ENCODE peak calls at places on chromosome 13, in four cellular contexts. One of them, this sample, is unnamed.

GRCh38 chr13:95229855-95230254 is 71.4 kb downstream of the ABCC4 start:
- DNase-seq in HCT116: no peak
- DNase-seq in HepG2: no peak
- DNase-seq in K562: no peak
- DNase-seq in this sample: no peak

GRCh38 chr13:41365636-41366035 is 54.6 kb downstream of the NAA16 start:
- DNase-seq in K562: no peak
- DNase-seq in HCT116: no peak
- DNase-seq in HepG2: no peak
- DNase-seq in this sample: no peak

GRCh38 chr13:110067355-110068175 is 239.4 kb downstream of the COL4A1 start:
- DNase-seq in HepG2: no peak
- DNase-seq in K562: no peak
- DNase-seq in HCT116: no peak
- DNase-seq in this sample: no peak

GRCh38 chr13:88979465-88980180 is 1308.5 kb downstream of the SLITRK5 start:
- DNase-seq in HCT116: no peak
- DNase-seq in HepG2: no peak
- DNase-seq in K562: no peak
- DNase-seq in this sample: no peak

GRCh38 chr13:84433024-84433423 is 550.8 kb upstream of the SLITRK1 start:
- DNase-seq in HCT116: no peak
- DNase-seq in K562: no peak
- DNase-seq in HepG2: no peak
- DNase-seq in this sample: no peak

GRCh38 chr13:73245271-73245670 is 186.5 kb downstream of the KLF5 start:
- DNase-seq in HCT116: no peak
- DNase-seq in HepG2: no peak
- DNase-seq in K562: no peak
- DNase-seq in this sample: no peak

GRCh38 chr13:46682015-46682414 is 114.9 kb downstream of the ESD start:
- DNase-seq in HepG2: no peak
- DNase-seq in K562: no peak
- DNase-seq in HCT116: no peak
- DNase-seq in this sample: no peak

GRCh38 chr13:111005364-111005763 is 90.5 kb upstream of the ANKRD10 start:
- DNase-seq in HCT116: peak
- DNase-seq in HepG2: no peak
- DNase-seq in K562: no peak
- DNase-seq in this sample: no peak

GRCh38 chr13:106488671-106489070 is 46.8 kb downstream of the EFNB2 start:
- DNase-seq in HepG2: no peak
- DNase-seq in K562: no peak
- DNase-seq in HCT116: no peak
- DNase-seq in this sample: no peak

GRCh38 chr13:103873725-103874124 is 807.5 kb upstream of the SLC10A2 start:
- DNase-seq in HepG2: no peak
- DNase-seq in HCT116: no peak
- DNase-seq in K562: no peak
- DNase-seq in this sample: no peak

GRCh38 chr13:33355470-33355869 is 69.9 kb upstream of the STARD13 start:
- DNase-seq in HCT116: no peak
- DNase-seq in HepG2: no peak
- DNase-seq in K562: no peak
- DNase-seq in this sample: no peak

GRCh38 chr13:77980592-77980991 is 62.0 kb upstream of the EDNRB start:
- DNase-seq in K562: no peak
- DNase-seq in HCT116: no peak
- DNase-seq in HepG2: no peak
- DNase-seq in this sample: no peak

GRCh38 chr13:101626925-101627555 is 174.6 kb downstream of the ITGBL1 start:
- DNase-seq in HCT116: no peak
- DNase-seq in K562: no peak
- DNase-seq in HepG2: no peak
- DNase-seq in this sample: no peak

GRCh38 chr13:20969182-20969581 is 66.6 kb upstream of the XPO4 start:
- DNase-seq in K562: no peak
- DNase-seq in HepG2: no peak
- DNase-seq in HCT116: peak
- DNase-seq in this sample: no peak

GRCh38 chr13:114099191-114099590 is 33.2 kb downstream of the RASA3 start:
- DNase-seq in HepG2: peak
- DNase-seq in HCT116: peak
- DNase-seq in K562: peak
- DNase-seq in this sample: no peak

GRCh38 chr13:112067871-112068305 is 939 bp downstream of the SOX1 start:
- DNase-seq in HCT116: no peak
- DNase-seq in K562: no peak
- DNase-seq in HepG2: no peak
- DNase-seq in this sample: no peak

GRCh38 chr13:59641261-59641660 is 522.5 kb downstream of the DIAPH3 start:
- DNase-seq in K562: no peak
- DNase-seq in HepG2: no peak
- DNase-seq in HCT116: no peak
- DNase-seq in this sample: no peak

GRCh38 chr13:43558942-43559341 is 227.8 kb downstream of the ENOX1 start:
- DNase-seq in HCT116: no peak
- DNase-seq in K562: no peak
- DNase-seq in HepG2: no peak
- DNase-seq in this sample: no peak

GRCh38 chr13:32587014-32587773 is 942 bp downstream of the PDS5B start:
- DNase-seq in HCT116: peak
- DNase-seq in K562: peak
- DNase-seq in HepG2: peak
- DNase-seq in this sample: no peak

GRCh38 chr13:85508683-85509329 is 290.4 kb downstream of the SLITRK6 start:
- DNase-seq in HepG2: no peak
- DNase-seq in HCT116: no peak
- DNase-seq in K562: no peak
- DNase-seq in this sample: no peak

GRCh38 chr13:108483981-108484380 is 145.4 kb upstream of the MYO16 start:
- DNase-seq in HepG2: no peak
- DNase-seq in K562: no peak
- DNase-seq in HCT116: no peak
- DNase-seq in this sample: no peak

GRCh38 chr13:79448413-79448812 is 32.5 kb upstream of the NDFIP2 start:
- DNase-seq in HCT116: no peak
- DNase-seq in HepG2: no peak
- DNase-seq in K562: no peak
- DNase-seq in this sample: no peak

GRCh38 chr13:51806571-51806970 is 2.6 kb upstream of the DHRS12 start:
- DNase-seq in K562: no peak
- DNase-seq in HCT116: no peak
- DNase-seq in HepG2: no peak
- DNase-seq in this sample: no peak

GRCh38 chr13:97185291-97185690 is 36.8 kb upstream of the MBNL2 start:
- DNase-seq in HepG2: no peak
- DNase-seq in K562: no peak
- DNase-seq in HCT116: no peak
- DNase-seq in this sample: no peak

GRCh38 chr13:20231839-20232555 is at the start of gene GJB6:
- DNase-seq in HCT116: no peak
- DNase-seq in K562: no peak
- DNase-seq in HepG2: no peak
- DNase-seq in this sample: no peak

GRCh38 chr13:108408670-108409069 is 139.2 kb downstream of the TNFSF13B start:
- DNase-seq in HepG2: no peak
- DNase-seq in HCT116: no peak
- DNase-seq in K562: no peak
- DNase-seq in this sample: no peak

GRCh38 chr13:54758795-54759194 is 1730.2 kb downstream of the OLFM4 start:
- DNase-seq in K562: no peak
- DNase-seq in HCT116: no peak
- DNase-seq in HepG2: no peak
- DNase-seq in this sample: no peak

GRCh38 chr13:113464476-113464875 is 11.2 kb upstream of the ADPRHL1 start:
- DNase-seq in K562: no peak
- DNase-seq in HepG2: no peak
- DNase-seq in HCT116: no peak
- DNase-seq in this sample: no peak

GRCh38 chr13:76868451-76868850 is 17.8 kb downstream of the KCTD12 start:
- DNase-seq in K562: no peak
- DNase-seq in HepG2: no peak
- DNase-seq in HCT116: no peak
- DNase-seq in this sample: no peak

GRCh38 chr13:110062077-110062776 is 244.7 kb downstream of the COL4A1 start:
- DNase-seq in HepG2: no peak
- DNase-seq in HCT116: no peak
- DNase-seq in K562: no peak
- DNase-seq in this sample: no peak

GRCh38 chr13:96898855-96899254 is 95.4 kb downstream of the OXGR1 start:
- DNase-seq in K562: no peak
- DNase-seq in HepG2: no peak
- DNase-seq in HCT116: no peak
- DNase-seq in this sample: no peak

GRCh38 chr13:34833562-34834182 is 108.4 kb upstream of the NBEA start:
- DNase-seq in HepG2: no peak
- DNase-seq in K562: no peak
- DNase-seq in HCT116: peak
- DNase-seq in this sample: no peak

GRCh38 chr13:23881408-23881785 is 7.8 kb downstream of the MIPEP start:
- DNase-seq in HepG2: no peak
- DNase-seq in K562: no peak
- DNase-seq in HCT116: no peak
- DNase-seq in this sample: no peak

DNA sequence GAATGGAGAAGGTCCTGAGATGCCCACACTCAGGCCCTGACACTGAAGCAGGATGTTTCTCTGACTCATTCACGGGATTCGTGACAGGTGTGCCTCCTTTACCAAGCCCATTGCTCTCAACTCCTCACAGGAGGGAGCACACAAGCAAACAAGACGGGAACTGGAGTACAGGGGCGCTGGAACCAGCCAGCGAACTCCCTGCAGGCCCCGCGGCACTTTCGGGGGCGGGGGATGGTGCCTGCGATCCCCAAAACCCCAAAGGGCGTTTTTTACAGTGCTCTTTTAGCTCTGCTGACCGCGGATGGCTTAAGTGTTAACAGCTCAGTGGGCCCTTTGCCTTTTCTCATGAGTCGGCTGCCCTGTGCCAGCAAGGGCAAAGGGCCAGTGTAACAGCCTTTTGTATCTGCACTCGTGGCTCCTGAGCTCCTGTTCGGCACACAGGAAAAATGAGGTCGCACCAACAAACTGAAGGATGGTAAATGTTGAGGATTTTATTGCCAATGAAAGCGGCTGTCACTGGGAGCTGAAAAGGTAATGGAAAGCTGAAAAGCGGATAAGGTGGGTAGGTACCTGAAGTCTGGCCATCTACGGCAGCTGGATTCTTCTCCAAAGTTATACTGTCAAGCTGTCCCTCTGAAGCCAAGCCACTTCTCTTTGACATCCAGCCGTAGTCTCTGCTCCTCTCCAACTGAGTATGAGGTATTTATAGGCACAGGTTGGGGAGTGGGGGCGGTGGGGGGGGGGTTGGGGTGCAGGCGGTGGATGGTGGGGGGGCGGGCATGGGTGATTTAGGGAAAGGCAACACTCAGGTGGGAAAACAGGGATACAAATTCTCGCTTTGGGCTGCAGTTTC is 65.0 kb upstream of the TRPC4 start:
- DNase-seq in HCT116: no peak
- DNase-seq in HepG2: no peak
- DNase-seq in K562: no peak
- DNase-seq in this sample: no peak
- TF ChIP-seq POLR2AphosphoS5 in HCT116: no peak
- TF ChIP-seq POLR2AphosphoS5 in HepG2: no peak
- TF ChIP-seq POLR2AphosphoS5 in K562: no peak
- TF ChIP-seq POLR2AphosphoS5 in this sample: no peak

DNA sequence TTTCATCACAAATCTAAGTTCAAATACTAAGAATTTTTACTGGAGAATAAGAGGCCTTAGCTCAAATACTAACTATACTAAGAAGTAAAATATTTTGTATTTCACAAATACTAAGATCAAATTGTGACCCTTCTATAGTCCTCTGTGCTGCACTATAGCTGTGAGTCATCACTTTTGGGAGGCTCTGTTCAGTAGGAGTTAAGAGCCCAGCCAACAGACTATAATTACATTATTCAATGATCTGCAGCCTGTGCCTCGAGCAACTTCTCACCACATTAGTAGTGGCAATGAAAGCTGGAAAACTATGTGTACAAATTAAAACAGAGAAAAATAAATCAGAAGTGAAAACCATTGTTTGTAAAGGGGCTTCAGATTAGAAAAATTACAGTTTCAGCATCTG is 147.3 kb upstream of the GPC6 start:
- DNase-seq in HCT116: no peak
- DNase-seq in HepG2: no peak
- DNase-seq in K562: no peak
- DNase-seq in this sample: no peak
- TF ChIP-seq TCF7L2 in HCT116: no peak
- TF ChIP-seq TCF7L2 in HepG2: no peak
- TF ChIP-seq TCF7L2 in K562: no peak
- TF ChIP-seq TCF7L2 in this sample: no peak

GRCh38 chr13:66558511-66558910 is 671.6 kb downstream of the PCDH9 start:
- DNase-seq in HepG2: no peak
- DNase-seq in HCT116: no peak
- DNase-seq in K562: no peak
- DNase-seq in this sample: no peak
- TF ChIP-seq SIN3A in HepG2: no peak
- TF ChIP-seq SIN3A in HCT116: no peak
- TF ChIP-seq SIN3A in K562: no peak
- TF ChIP-seq SIN3A in this sample: no peak

GRCh38 chr13:27424246-27425150 is at the start of gene GTF3A:
- DNase-seq in K562: peak
- DNase-seq in HepG2: peak
- DNase-seq in HCT116: peak
- DNase-seq in this sample: no peak
- TF ChIP-seq POLR2AphosphoS5 in K562: peak
- TF ChIP-seq POLR2AphosphoS5 in HepG2: peak
- TF ChIP-seq POLR2AphosphoS5 in HCT116: peak
- TF ChIP-seq POLR2AphosphoS5 in this sample: peak

DNA sequence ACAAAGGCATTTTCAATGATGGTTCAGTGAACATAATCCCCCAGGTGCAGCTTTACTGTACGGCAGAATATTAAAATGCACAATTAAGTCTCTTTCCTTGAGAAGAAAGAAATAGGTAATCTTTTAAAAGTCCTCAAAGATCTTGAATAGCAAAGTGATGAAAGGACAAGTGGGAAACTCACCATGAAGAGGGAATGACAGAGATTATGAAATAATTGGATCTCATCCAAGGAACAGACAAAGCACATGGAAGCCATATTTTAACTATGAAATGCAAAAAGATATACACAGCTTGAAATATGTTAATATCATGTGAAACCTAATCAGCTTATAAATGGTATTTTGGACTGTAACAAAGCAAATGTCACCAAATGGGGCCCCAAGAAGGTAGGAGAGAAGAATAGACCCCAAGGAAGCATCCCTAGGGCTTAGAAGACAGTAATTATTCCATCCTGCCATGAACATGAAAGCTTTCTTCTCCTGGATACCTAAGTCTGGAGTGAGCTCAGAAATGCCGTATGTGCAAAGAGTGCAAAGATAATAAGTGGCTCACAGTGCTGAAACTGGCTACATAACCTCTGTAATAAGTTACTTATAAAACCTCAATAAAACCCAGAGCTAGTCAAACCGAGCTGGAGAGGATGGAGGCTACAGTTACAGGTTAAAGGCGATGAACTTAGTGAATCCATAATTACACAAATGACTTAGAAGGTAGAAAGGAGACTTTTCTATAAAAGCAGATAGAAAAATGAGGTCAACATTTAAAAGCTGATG is 34.6 kb downstream of the DCLK1 start:
- DNase-seq in HCT116: no peak
- DNase-seq in HepG2: no peak
- DNase-seq in K562: no peak
- DNase-seq in this sample: no peak
- TF ChIP-seq TCF7L2 in HCT116: no peak
- TF ChIP-seq TCF7L2 in HepG2: no peak
- TF ChIP-seq TCF7L2 in K562: no peak
- TF ChIP-seq TCF7L2 in this sample: no peak